ENCODE peak calls at places on chromosomes 2 and 18, in ten cellular contexts. B is prostate gland, D is mammary epithelial cell, L is AG10803, V is fibroblast of mammary gland, N is epithelial cell of esophagus, Q is body of pancreas, Z is psoas muscle, A is heart right ventricle, H is brain microvascular endothelial cell. C is an unnamed sample.

GRCh38 chr2:181770145-181770544 is 89.8 kb upstream of the NEUROD1 start:
- DNase-seq in B (peak), D (peak), L (peak), V (peak), N (peak), Q (no peak), Z (no peak), A (no peak), H (no peak), C (no peak)

GRCh38 chr2:58866527-58866926 is 625.4 kb upstream of the FANCL start:
- DNase-seq in B (no peak), D (no peak), L (no peak), V (no peak), N (no peak), Q (no peak), Z (no peak), A (no peak), H (no peak), C (no peak)

GRCh38 chr2:231820786-231821303 is 34.6 kb downstream of the COPS7B start:
- DNase-seq in B (no peak), D (no peak), L (peak), V (peak), N (no peak), Q (no peak), Z (no peak), A (no peak), H (no peak), C (no peak)

GRCh38 chr18:13909541-13909940 is 5.8 kb downstream of the MC2R start:
- DNase-seq in B (no peak), D (no peak), L (no peak), V (no peak), N (no peak), Q (no peak), Z (no peak), A (no peak), H (no peak), C (no peak)

GRCh38 chr2:108364676-108365297 is 13.0 kb upstream of the SULT1C4 start:
- DNase-seq in B (no peak), D (peak), L (peak), V (peak), N (peak), Q (no peak), Z (no peak), A (no peak), H (no peak), C (no peak)

GRCh38 chr2:145593991-145594702 is 1074.2 kb upstream of the ZEB2 start:
- DNase-seq in B (no peak), D (peak), L (peak), V (peak), N (peak), Q (no peak), Z (no peak), A (no peak), H (peak), C (peak)

GRCh38 chr18:48939368-48940097 is 11.2 kb downstream of the SMAD7 start:
- DNase-seq in B (no peak), D (no peak), L (peak), V (no peak), N (no peak), Q (peak), Z (no peak), A (peak), H (no peak), C (peak)

GRCh38 chr2:237546876-237547395 is 19.4 kb upstream of the PRLH start:
- DNase-seq in B (no peak), D (no peak), L (no peak), V (no peak), N (no peak), Q (no peak), Z (no peak), A (no peak), H (no peak), C (no peak)

GRCh38 chr2:191038241-191038725 is 24.3 kb upstream of the STAT1 start:
- DNase-seq in B (no peak), D (peak), L (peak), V (peak), N (peak), Q (no peak), Z (no peak), A (no peak), H (peak), C (peak)

GRCh38 chr2:71608034-71608433 is 154.7 kb downstream of the DYSF start:
- DNase-seq in B (no peak), D (no peak), L (no peak), V (no peak), N (no peak), Q (peak), Z (no peak), A (no peak), H (no peak), C (no peak)

GRCh38 chr2:59301466-59302402 is 1060.6 kb upstream of the FANCL start:
- DNase-seq in B (peak), D (peak), L (peak), V (peak), N (peak), Q (peak), Z (no peak), A (no peak), H (peak), C (peak)

GRCh38 chr2:101311390-101312019 is 3.0 kb upstream of the RNF149 start:
- DNase-seq in B (no peak), D (no peak), L (no peak), V (no peak), N (peak), Q (peak), Z (no peak), A (no peak), H (no peak), C (no peak)

GRCh38 chr2:201579536-201579935 is 63.8 kb downstream of the TMEM237 start:
- DNase-seq in B (no peak), D (no peak), L (peak), V (no peak), N (no peak), Q (no peak), Z (no peak), A (no peak), H (no peak), C (peak)

GRCh38 chr18:44887227-44887631 is 206.5 kb downstream of the SETBP1 start:
- DNase-seq in B (no peak), D (peak), L (peak), V (peak), N (peak), Q (peak), Z (no peak), A (no peak), H (peak), C (peak)

GRCh38 chr2:2740238-2740775 is 409.2 kb upstream of the MYT1L start:
- DNase-seq in B (no peak), D (no peak), L (no peak), V (no peak), N (no peak), Q (no peak), Z (no peak), A (no peak), H (no peak), C (no peak)

GRCh38 chr2:128293870-128294455 is 24.7 kb downstream of the HS6ST1 start:
- DNase-seq in B (no peak), D (no peak), L (no peak), V (no peak), N (no peak), Q (no peak), Z (peak), A (no peak), H (no peak), C (no peak)

GRCh38 chr2:67108231-67108630 is 288.9 kb upstream of the ETAA1 start:
- DNase-seq in B (no peak), D (peak), L (no peak), V (no peak), N (peak), Q (peak), Z (no peak), A (no peak), H (no peak), C (no peak)

GRCh38 chr2:237558918-237559645 is 7.3 kb upstream of the PRLH start:
- DNase-seq in B (peak), D (peak), L (peak), V (peak), N (peak), Q (peak), Z (peak), A (peak), H (no peak), C (peak)

GRCh38 chr2:21461754-21462153 is 338.0 kb downstream of the TDRD15 start:
- DNase-seq in B (no peak), D (no peak), L (no peak), V (no peak), N (no peak), Q (no peak), Z (no peak), A (no peak), H (no peak), C (no peak)

GRCh38 chr18:79402977-79403722 is 7.4 kb downstream of the NFATC1 start:
- DNase-seq in B (peak), D (peak), L (peak), V (no peak), N (peak), Q (peak), Z (peak), A (peak), H (no peak), C (no peak)

GRCh38 chr2:39525636-39526412 is 88.7 kb upstream of the MAP4K3 start:
- DNase-seq in B (no peak), D (no peak), L (no peak), V (no peak), N (no peak), Q (peak), Z (no peak), A (no peak), H (no peak), C (no peak)

GRCh38 chr2:108912629-108912902 is 76.5 kb downstream of the EDAR start:
- DNase-seq in B (no peak), D (no peak), L (no peak), V (no peak), N (no peak), Q (no peak), Z (no peak), A (no peak), H (no peak), C (no peak)

GRCh38 chr2:173150963-173151362 is 75.3 kb downstream of the MAP3K20 start:
- DNase-seq in B (no peak), D (peak), L (no peak), V (peak), N (no peak), Q (no peak), Z (no peak), A (no peak), H (no peak), C (no peak)

GRCh38 chr2:231579560-231579959 is 13.1 kb upstream of the TEX44 start:
- DNase-seq in B (no peak), D (no peak), L (no peak), V (no peak), N (no peak), Q (no peak), Z (no peak), A (no peak), H (no peak), C (no peak)

GRCh38 chr2:164621761-164622105 is 451 bp upstream of the GRB14 start:
- DNase-seq in B (no peak), D (peak), L (no peak), V (no peak), N (no peak), Q (peak), Z (no peak), A (no peak), H (no peak), C (no peak)

GRCh38 chr2:42949125-42949524 is 156.7 kb upstream of the HAAO start:
- DNase-seq in B (no peak), D (no peak), L (no peak), V (no peak), N (no peak), Q (peak), Z (no peak), A (no peak), H (no peak), C (no peak)

GRCh38 chr2:196335238-196335637 is 163.9 kb upstream of the STK17B start:
- DNase-seq in B (no peak), D (no peak), L (peak), V (peak), N (peak), Q (no peak), Z (no peak), A (no peak), H (peak), C (peak)

GRCh38 chr2:12288048-12288447 is 428.7 kb upstream of the TRIB2 start:
- DNase-seq in B (no peak), D (no peak), L (no peak), V (no peak), N (no peak), Q (no peak), Z (no peak), A (no peak), H (no peak), C (peak)

GRCh38 chr2:126399001-126399400 is 257.0 kb upstream of the GYPC start:
- DNase-seq in B (no peak), D (no peak), L (no peak), V (no peak), N (no peak), Q (no peak), Z (no peak), A (no peak), H (no peak), C (no peak)

GRCh38 chr2:25268136-25268535 is 73.6 kb downstream of the DNMT3A start:
- DNase-seq in B (no peak), D (no peak), L (no peak), V (no peak), N (no peak), Q (no peak), Z (no peak), A (no peak), H (no peak), C (no peak)

GRCh38 chr2:211093743-211094303 is 537.4 kb downstream of the CPS1 start:
- DNase-seq in B (no peak), D (peak), L (no peak), V (peak), N (peak), Q (peak), Z (no peak), A (no peak), H (no peak), C (no peak)

GRCh38 chr2:161972232-161972631 is 101.8 kb downstream of the DPP4 start:
- DNase-seq in B (no peak), D (no peak), L (no peak), V (no peak), N (no peak), Q (no peak), Z (no peak), A (no peak), H (no peak), C (no peak)

GRCh38 chr18:21100141-21100540 is 11.5 kb downstream of the ROCK1 start:
- DNase-seq in B (no peak), D (no peak), L (peak), V (peak), N (no peak), Q (no peak), Z (no peak), A (no peak), H (no peak), C (no peak)

GRCh38 chr18:70553961-70554325 is 265.1 kb downstream of the SOCS6 start:
- DNase-seq in B (no peak), D (no peak), L (no peak), V (no peak), N (no peak), Q (no peak), Z (no peak), A (no peak), H (no peak), C (no peak)

GRCh38 chr2:30464544-30465170 is 17.6 kb downstream of the LCLAT1 start:
- DNase-seq in B (no peak), D (no peak), L (no peak), V (no peak), N (no peak), Q (no peak), Z (no peak), A (no peak), H (no peak), C (no peak)

GRCh38 chr2:30463535-30463934 is 16.5 kb downstream of the LCLAT1 start:
- DNase-seq in B (no peak), D (no peak), L (no peak), V (no peak), N (no peak), Q (no peak), Z (no peak), A (no peak), H (no peak), C (no peak)

GRCh38 chr2:30466216-30466615 is 19.2 kb downstream of the LCLAT1 start:
- DNase-seq in B (no peak), D (no peak), L (no peak), V (no peak), N (no peak), Q (no peak), Z (no peak), A (no peak), H (no peak), C (no peak)

GRCh38 chr2:30462131-30462857 is 15.2 kb downstream of the LCLAT1 start:
- DNase-seq in B (no peak), D (no peak), L (no peak), V (no peak), N (no peak), Q (no peak), Z (no peak), A (no peak), H (no peak), C (no peak)

DNA sequence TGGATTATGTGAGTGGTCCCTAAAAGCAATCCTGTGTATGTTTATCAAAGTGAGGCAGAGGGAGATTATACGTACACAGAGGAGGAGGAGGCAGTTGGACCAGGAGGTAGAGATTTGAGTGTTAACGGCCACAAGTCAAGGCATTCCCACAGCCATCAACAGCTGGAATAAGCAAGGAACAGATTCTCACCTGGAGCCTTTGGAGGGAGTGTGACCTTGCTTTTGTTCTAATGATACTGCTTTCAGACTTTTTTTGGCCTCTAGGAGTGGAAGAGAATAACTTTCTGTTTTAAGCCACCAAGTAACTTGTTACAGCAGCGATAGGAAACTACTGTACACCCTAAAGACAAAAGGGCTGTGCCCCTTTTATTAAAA is 18.1 kb downstream of the LCLAT1 start:
- DNase-seq in B (no peak), D (no peak), L (peak), V (no peak), N (no peak), Q (no peak), Z (no peak), A (no peak), H (no peak), C (peak)
- H3K4me3 ChIP-seq in B (no peak), D (no peak), L (peak), V (no peak), N (no peak), Q (no peak), Z (no peak), A (no peak), H (no peak), C (no peak)

GRCh38 chr2:171960570-171960969 is 38.3 kb downstream of the HAT1 start:
- DNase-seq in B (no peak), D (no peak), L (no peak), V (no peak), N (no peak), Q (no peak), Z (no peak), A (no peak), H (no peak), C (no peak)

GRCh38 chr2:171958475-171958874 is 36.2 kb downstream of the HAT1 start:
- DNase-seq in B (no peak), D (peak), L (peak), V (peak), N (peak), Q (no peak), Z (no peak), A (no peak), H (peak), C (peak)

GRCh38 chr2:171956135-171956830 is 34.0 kb downstream of the HAT1 start:
- DNase-seq in B (no peak), D (no peak), L (no peak), V (no peak), N (peak), Q (no peak), Z (no peak), A (no peak), H (no peak), C (peak)

GRCh38 chr2:171959998-171960397 is 37.7 kb downstream of the HAT1 start:
- DNase-seq in B (no peak), D (no peak), L (no peak), V (no peak), N (no peak), Q (no peak), Z (no peak), A (no peak), H (no peak), C (no peak)

DNA sequence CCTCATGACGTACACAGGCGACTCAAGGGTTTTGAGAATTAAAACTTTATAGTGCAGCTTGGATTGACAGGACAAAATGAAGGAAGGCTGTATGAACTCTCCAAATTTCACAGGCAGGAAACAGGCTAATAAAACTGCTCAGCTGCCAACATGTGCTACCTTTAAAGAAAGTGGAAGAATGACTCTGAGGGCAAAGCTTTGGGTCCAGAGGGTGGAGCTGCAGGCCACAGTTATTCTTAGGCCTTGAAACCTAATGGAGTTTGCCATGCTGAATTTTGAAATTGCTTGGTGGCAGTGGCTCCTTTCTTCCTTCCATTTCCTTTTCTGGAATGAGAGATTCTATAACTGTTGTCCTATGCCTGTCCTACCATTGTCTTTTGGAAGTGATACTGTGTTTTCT is 34.8 kb downstream of the HAT1 start:
- DNase-seq in B (no peak), D (peak), L (peak), V (peak), N (peak), Q (no peak), Z (no peak), A (no peak), H (no peak), C (peak)
- TF ChIP-seq CTCF in B (no peak), D (no peak), L (peak), V (peak), N (peak), Q (no peak), Z (no peak), A (no peak), H (peak), C (peak)

DNA sequence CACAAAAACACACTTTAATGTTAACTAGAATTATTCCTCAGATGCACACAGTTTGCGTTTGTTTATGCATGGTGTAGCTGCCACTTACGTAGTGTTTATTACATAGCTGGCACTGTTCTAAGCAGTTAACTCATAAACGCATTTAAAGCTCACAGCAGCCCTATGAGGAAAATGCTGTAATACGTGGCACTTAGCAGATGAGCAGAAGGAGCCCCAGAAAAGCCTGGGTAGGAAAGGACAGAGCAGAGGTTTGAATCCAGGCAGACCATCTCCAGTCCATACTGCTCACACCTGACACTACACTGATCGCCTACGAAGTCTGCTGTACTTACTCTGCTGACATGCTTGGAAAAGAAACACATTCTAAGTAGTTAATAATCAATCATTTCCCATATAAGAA is 66.6 kb downstream of the BCL2 start:
- DNase-seq in B (no peak), D (no peak), L (no peak), V (no peak), N (no peak), Q (no peak), Z (no peak), A (no peak), H (no peak), C (peak)
- H3K4me3 ChIP-seq in B (no peak), D (no peak), L (no peak), V (no peak), N (no peak), Q (no peak), Z (peak), A (no peak), H (no peak), C (no peak)

GRCh38 chr2:239193925-239194687 is 206.7 kb downstream of the HDAC4 start:
- DNase-seq in B (no peak), D (no peak), L (no peak), V (peak), N (no peak), Q (no peak), Z (no peak), A (no peak), H (no peak), C (no peak)
- TF ChIP-seq CTCF in B (no peak), D (no peak), L (peak), V (peak), N (no peak), Q (no peak), Z (no peak), A (no peak), H (peak), C (peak)

DNA sequence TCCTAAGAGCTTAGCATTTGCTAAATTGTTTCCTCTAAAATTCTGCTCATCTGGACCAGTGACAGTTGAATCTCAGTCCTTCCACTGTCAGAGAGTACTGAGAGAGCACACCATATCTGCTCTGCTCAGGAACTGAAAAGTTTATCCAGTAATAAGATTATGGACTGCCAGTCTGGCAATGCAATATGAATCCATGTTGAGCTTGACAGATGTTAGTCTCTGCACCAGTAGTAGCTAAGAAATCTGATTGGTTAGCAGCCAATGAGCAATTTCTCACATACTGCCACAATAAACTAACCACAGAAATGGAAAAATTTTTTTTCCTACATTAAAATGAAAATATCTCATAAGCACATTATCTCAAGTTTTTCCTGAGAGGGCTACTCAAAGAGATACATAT is 2.3 kb downstream of the PRKD3 start:
- DNase-seq in B (no peak), D (no peak), L (peak), V (peak), N (no peak), Q (no peak), Z (no peak), A (no peak), H (peak), C (peak)
- H3K4me3 ChIP-seq in B (no peak), D (no peak), L (peak), V (no peak), N (no peak), Q (no peak), Z (peak), A (no peak), H (no peak), C (peak)

C was measured in fibroblast of villous mesenchyme.